ENCODE peak calls at places on chromosomes 13 and 19, in seven cellular contexts. M is HCT116, T is GM23338, O is hepatocyte, V is PC-3, D is GM23248, I is neural progenitor cell. C is an unnamed sample.
A peak's percentile ranks its signal among the peaks of the same experiment; 100 is the strongest.

GRCh38 chr13:48492123-48493075 is 40.5 kb downstream of the RCBTB2 start:
- DNase-seq in V (no peak), I (no peak), O (peak; percentile 27), D (peak; percentile 90), T (no peak), M (no peak), C (peak; percentile 71)

GRCh38 chr13:49898792-49899191 is 37.3 kb downstream of the SPRYD7 start:
- DNase-seq in O (no peak), D (no peak), I (no peak), M (no peak), T (no peak), V (no peak), C (no peak)

GRCh38 chr13:75129331-75129730 is 352.6 kb downstream of the TBC1D4 start:
- DNase-seq in D (peak; percentile 55), I (no peak), O (no peak), T (no peak), M (no peak), V (peak; percentile 17), C (no peak)

GRCh38 chr19:33394006-33394722 is 20.7 kb downstream of the CEBPG start:
- DNase-seq in T (no peak), O (no peak), D (peak; percentile 95), M (no peak), V (peak; percentile 14), I (no peak), C (no peak)

GRCh38 chr13:50539791-50540530 is 303.5 kb downstream of the DLEU7 start:
- DNase-seq in T (no peak), I (no peak), V (no peak), D (no peak), O (no peak), M (no peak), C (no peak)

GRCh38 chr19:15317392-15318011 is 14.8 kb downstream of the BRD4 start:
- DNase-seq in T (peak; percentile 42), D (peak; percentile 39), I (no peak), V (no peak), O (no peak), M (no peak), C (no peak)

GRCh38 chr13:44710576-44710975 is 134.4 kb upstream of the TSC22D1 start:
- DNase-seq in T (no peak), O (no peak), I (no peak), M (peak; percentile 73), V (peak; percentile 89), D (peak; percentile 90), C (no peak)

GRCh38 chr19:51107406-51108065 is 673 bp downstream of the CTU1 start:
- DNase-seq in I (peak; percentile 68), O (peak; percentile 54), D (peak; percentile 63), T (peak; percentile 32), V (peak; percentile 40), M (peak; percentile 15), C (no peak)

GRCh38 chr19:41918653-41919244 is 9.5 kb downstream of the ERFL start:
- DNase-seq in I (no peak), O (no peak), T (no peak), V (no peak), D (no peak), M (no peak), C (no peak)

GRCh38 chr19:55228403-55229031 is at the start of gene TMEM86B:
- DNase-seq in V (no peak), D (no peak), O (peak; percentile 83), I (no peak), M (no peak), T (no peak), C (no peak)

GRCh38 chr19:44677019-44677809 is 5.9 kb downstream of the CEACAM19 start:
- DNase-seq in O (peak; percentile 50), T (peak; percentile 76), V (peak; percentile 55), I (peak; percentile 21), D (peak; percentile 67), M (peak; percentile 70), C (no peak)

GRCh38 chr19:35846038-35846668 is 6.2 kb downstream of the NPHS1 start:
- DNase-seq in I (peak; percentile 35), D (peak; percentile 42), V (peak; percentile 37), M (no peak), O (peak; percentile 23), T (peak; percentile 87), C (no peak)

GRCh38 chr19:4730740-4731171 is 7.1 kb upstream of the DPP9 start:
- DNase-seq in T (peak; percentile 72), D (peak; percentile 31), M (peak; percentile 13), I (no peak), O (no peak), V (peak; percentile 53), C (peak; percentile 29)

GRCh38 chr13:51729853-51730553 is 74.0 kb downstream of the DHRS12 start:
- DNase-seq in T (no peak), V (peak; percentile 74), M (no peak), O (peak; percentile 78), I (no peak), D (peak; percentile 93), C (no peak)

GRCh38 chr13:109652536-109652935 is 133.8 kb downstream of the IRS2 start:
- DNase-seq in T (no peak), M (no peak), V (no peak), O (no peak), D (no peak), I (no peak), C (no peak)

GRCh38 chr19:18172331-18173053 is 1.1 kb upstream of the IFI30 start:
- DNase-seq in V (no peak), O (no peak), M (no peak), I (no peak), T (no peak), D (no peak), C (no peak)
- TF ChIP-seq EZH2 in V (no peak), O (no peak), M (no peak), I (no peak), T (no peak), D (no peak), C (no peak)

GRCh38 chr13:46682015-46682414 is 114.9 kb downstream of the ESD start:
- DNase-seq in I (no peak), T (no peak), D (no peak), V (no peak), O (no peak), M (no peak), C (no peak)

GRCh38 chr13:46685006-46685730 is 111.8 kb downstream of the ESD start:
- DNase-seq in V (no peak), I (no peak), D (no peak), T (no peak), O (no peak), M (no peak), C (no peak)

GRCh38 chr13:46683879-46684278 is 113.1 kb downstream of the ESD start:
- DNase-seq in O (no peak), V (no peak), D (no peak), I (no peak), M (no peak), T (no peak), C (no peak)

GRCh38 chr13:46686171-46686570 is 110.8 kb downstream of the ESD start:
- DNase-seq in O (no peak), V (peak; percentile 7), D (no peak), M (no peak), I (no peak), T (no peak), C (no peak)

GRCh38 chr13:46684287-46685001 is 112.5 kb downstream of the ESD start:
- DNase-seq in D (no peak), T (peak; percentile 87), I (peak; percentile 69), O (no peak), M (no peak), V (no peak), C (no peak)
- TF ChIP-seq EZH2phosphoT487 in D (no peak), T (no peak), I (no peak), O (no peak), M (no peak), V (no peak), C (no peak)

GRCh38 chr13:46666727-46667456 is 113.9 kb downstream of the LRCH1 start:
- DNase-seq in I (peak; percentile 63), T (peak; percentile 87), D (no peak), V (no peak), M (no peak), O (peak; percentile 21), C (peak; percentile 69)

GRCh38 chr13:46667687-46668281 is 114.8 kb downstream of the LRCH1 start:
- DNase-seq in I (no peak), V (no peak), T (no peak), O (no peak), M (no peak), D (peak; percentile 13), C (peak; percentile 93)

GRCh38 chr13:46668906-46669525 is 116.0 kb downstream of the LRCH1 start:
- DNase-seq in D (no peak), T (no peak), I (no peak), V (no peak), M (no peak), O (no peak), C (no peak)

GRCh38 chr13:46665630-46666482 is 112.9 kb downstream of the LRCH1 start:
- DNase-seq in O (peak; percentile 22), D (no peak), M (no peak), V (peak; percentile 54), I (no peak), T (no peak), C (no peak)

GRCh38 chr13:46668302-46668720 is 115.3 kb downstream of the LRCH1 start:
- DNase-seq in D (peak; percentile 91), I (no peak), V (peak; percentile 62), M (no peak), O (no peak), T (no peak), C (no peak)
- H2AFZ ChIP-seq in D (no peak overlapping the region), I (no peak overlapping the region), V (no peak overlapping the region), M (no peak overlapping the region), O (no peak overlapping the region), T (no peak overlapping the region), C (peak overlapping the region; percentile 74)

GRCh38 chr13:99969368-99969933 is 2.1 kb downstream of the ZIC5 start:
- DNase-seq in O (no peak), D (no peak), M (no peak), I (peak; percentile 58), T (no peak), V (no peak), C (no peak)
- TF ChIP-seq EZH2 in O (peak; percentile 97), D (no peak), M (no peak), I (no peak), T (no peak), V (no peak), C (no peak)